ENCODE peak calls at places on chromosomes 12 and 14, in seven cellular contexts. X is astrocyte, M is OCI-LY7, Y is fibroblast of lung, T is hepatocyte, B is H9, K is neural progenitor cell. E is an unnamed sample.

GRCh38 chr14:91806716-91807115 is 60.6 kb downstream of the TC2N start:
- DNase-seq in T (no peak), B (no peak), K (no peak), M (no peak), X (no peak), Y (no peak), E (no peak)

GRCh38 chr12:124713436-124714082 is 146.1 kb upstream of the NCOR2 start:
- DNase-seq in M (no peak), T (peak; percentile 61), X (peak; percentile 93), Y (peak; percentile 85), B (no peak), K (peak; percentile 47), E (peak; percentile 62)

GRCh38 chr14:101072531-101072930 is 169.0 kb upstream of the RTL1 start:
- DNase-seq in M (no peak), B (peak; percentile 41), T (no peak), Y (peak; percentile 30), K (no peak), X (no peak), E (no peak)

GRCh38 chr12:114762490-114763110 is 78.6 kb upstream of the TBX3 start:
- DNase-seq in Y (peak; percentile 88), K (no peak), M (no peak), B (no peak), X (no peak), T (no peak), E (no peak)

GRCh38 chr12:88388566-88389269 is 191.6 kb downstream of the KITLG start:
- DNase-seq in T (no peak), Y (no peak), B (no peak), X (peak; percentile 43), K (no peak), M (no peak), E (no peak)

GRCh38 chr12:132360906-132361777 is 31.8 kb upstream of the GALNT9 start:
- DNase-seq in T (no peak), M (no peak), B (no peak), X (no peak), Y (no peak), K (no peak), E (no peak)

GRCh38 chr12:5715076-5715475 is 230.0 kb downstream of the ANO2 start:
- DNase-seq in M (no peak), B (no peak), X (no peak), T (peak; percentile 74), K (no peak), Y (no peak), E (no peak)

GRCh38 chr12:101078881-101079280 is 131.2 kb downstream of the SLC5A8 start:
- DNase-seq in M (no peak), B (no peak), Y (no peak), T (no peak), X (no peak), K (no peak), E (no peak)

GRCh38 chr12:19121449-19122018 is 8.0 kb upstream of the PLEKHA5 start:
- DNase-seq in M (no peak), B (no peak), T (no peak), X (no peak), K (no peak), Y (no peak), E (no peak)

GRCh38 chr12:55957106-55957859 is 8.6 kb downstream of the PMEL start:
- DNase-seq in M (no peak), Y (no peak), K (no peak), B (no peak), X (no peak), T (no peak), E (peak; percentile 64)

GRCh38 chr12:19322376-19322775 is 116.9 kb upstream of the AEBP2 start:
- DNase-seq in T (no peak), B (no peak), K (no peak), X (no peak), M (no peak), Y (no peak), E (no peak)

GRCh38 chr12:79020106-79020505 is 155.5 kb downstream of the SYT1 start:
- DNase-seq in Y (peak; percentile 18), T (no peak), B (no peak), M (no peak), K (no peak), X (peak; percentile 56), E (no peak)

GRCh38 chr12:19688489-19688888 is 249.2 kb downstream of the AEBP2 start:
- DNase-seq in K (no peak), M (no peak), T (no peak), B (no peak), X (peak; percentile 50), Y (peak; percentile 44), E (no peak)

GRCh38 chr12:2137707-2138106 is 84.9 kb downstream of the CACNA1C start:
- DNase-seq in M (no peak), K (no peak), Y (no peak), T (no peak), B (no peak), X (no peak), E (no peak)

GRCh38 chr12:90152897-90153624 is 444.4 kb upstream of the ATP2B1 start:
- DNase-seq in M (no peak), B (peak; percentile 50), X (no peak), Y (peak; percentile 11), K (peak; percentile 54), T (peak; percentile 12), E (no peak)

GRCh38 chr12:117214797-117215196 is 24.5 kb upstream of the FBXO21 start:
- DNase-seq in M (no peak), B (no peak), K (no peak), T (no peak), Y (no peak), X (no peak), E (no peak)
- TF ChIP-seq CTCF in M (no peak), B (no peak), K (no peak), T (no peak), Y (no peak), X (no peak), E (no peak)

GRCh38 chr14:89325959-89326358 is 91.1 kb downstream of the FOXN3 start:
- DNase-seq in T (no peak), M (no peak), X (no peak), Y (no peak), K (no peak), B (no peak), E (no peak)
- H3K79me2 ChIP-seq in T (peaks cover 58% of the 10 kb centered on the region), M (peaks cover 10% of the 10 kb centered on the region), X (peaks cover 73% of the 10 kb centered on the region), Y (no peaks in the 10 kb centered on the region), K (peaks cover 48% of the 10 kb centered on the region), B (peaks cover 33% of the 10 kb centered on the region), E (no peaks in the 10 kb centered on the region)

DNA sequence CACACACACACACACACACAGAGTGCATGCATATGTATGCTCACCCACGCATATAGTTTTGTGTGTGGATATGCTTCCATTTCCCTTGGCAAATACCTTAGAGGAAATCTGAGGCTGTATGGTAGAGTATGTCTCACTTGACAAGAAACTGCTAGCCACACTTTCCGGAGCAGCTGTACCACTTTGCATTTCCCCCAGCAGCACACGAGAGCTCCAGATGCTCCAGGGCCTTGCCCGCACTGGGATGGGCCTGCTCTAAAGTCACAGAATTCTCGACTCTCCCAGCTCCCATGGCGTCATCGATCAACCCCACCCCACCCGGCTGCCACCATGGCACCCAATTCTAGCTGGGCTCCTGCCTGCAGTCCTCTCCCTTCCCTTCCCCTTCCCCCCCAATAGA is 21.9 kb downstream of the CLMN start:
- DNase-seq in Y (no peak), T (no peak), B (no peak), X (no peak), K (no peak), M (peak; percentile 73), E (no peak)
- H3K4me1 ChIP-seq in Y (no peaks in the 10 kb centered on the region), T (peaks cover 1% of the 10 kb centered on the region), B (no peaks in the 10 kb centered on the region), X (no peaks in the 10 kb centered on the region), K (peaks cover 4% of the 10 kb centered on the region), M (peaks cover 58% of the 10 kb centered on the region), E (peaks cover 11% of the 10 kb centered on the region)

DNA sequence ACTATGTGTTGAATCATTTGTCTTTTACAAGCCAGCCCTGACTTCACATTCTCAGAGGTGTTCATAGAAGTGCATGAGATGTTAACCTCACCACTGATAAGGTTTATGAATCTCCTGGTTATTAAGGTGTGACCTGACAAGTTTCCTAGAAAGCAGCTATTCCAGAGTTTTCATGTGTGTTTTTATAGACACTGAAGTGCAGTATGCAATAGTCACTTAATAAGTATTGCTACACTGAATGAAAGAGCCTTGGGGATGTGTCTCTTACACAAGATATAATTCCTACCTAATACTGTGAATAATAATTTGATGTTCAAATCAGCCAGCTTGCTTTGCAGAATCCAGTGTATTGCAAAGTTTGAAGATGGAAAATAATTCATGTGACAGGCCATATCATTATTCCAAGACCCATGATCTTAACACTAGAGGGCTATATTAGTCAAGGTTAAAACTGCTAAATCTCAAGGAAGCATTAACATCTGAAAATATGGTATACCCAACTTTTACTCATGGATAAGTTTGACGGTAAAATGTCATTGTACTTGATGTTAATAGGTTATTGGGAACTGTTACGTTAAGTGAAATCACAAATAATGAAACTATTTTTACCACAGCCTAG is 13.0 kb downstream of the SLC25A3 start:
- DNase-seq in B (no peak), Y (peak; percentile 22), K (no peak), T (no peak), X (no peak), M (no peak), E (no peak)
- TF ChIP-seq CTCF in B (no peak), Y (peak; percentile 11), K (no peak), T (no peak), X (no peak), M (peak; percentile 49), E (no peak)